ENCODE peak calls at places on chromosome 11, in four cellular contexts. B is left ventricle myocardium inferior; W is CD4-positive, alpha-beta T cell; T is HFF-Myc. Y is an unnamed sample.

GRCh38 chr11:67113231-67113721 is 5.8 kb upstream of the KDM2A start:
- DNase-seq in W (no peak), B (no peak), T (no peak), Y (peak; percentile 29)

GRCh38 chr11:111428113-111428876 is 49.2 kb upstream of the POU2AF1 start:
- DNase-seq in T (no peak), W (no peak), B (no peak), Y (no peak)

GRCh38 chr11:76325149-76325548 is 55.8 kb downstream of the THAP12 start:
- DNase-seq in B (no peak), T (no peak), W (no peak), Y (no peak)

GRCh38 chr11:111253630-111254029 is 8.1 kb downstream of the POU2AF2 start:
- DNase-seq in B (no peak), T (no peak), W (no peak), Y (no peak)

GRCh38 chr11:35622070-35622469 is 3.8 kb downstream of the FJX1 start:
- DNase-seq in W (no peak), B (no peak), T (no peak), Y (no peak)

GRCh38 chr11:2693271-2693833 is 6.4 kb downstream of the KCNQ1OT1 start:
- DNase-seq in B (no peak), W (no peak), T (no peak), Y (no peak)

GRCh38 chr11:58912124-58912523 is 27.2 kb upstream of the GLYATL1 start:
- DNase-seq in W (no peak), B (no peak), T (no peak), Y (no peak)

GRCh38 chr11:113351061-113351460 is 36.5 kb upstream of the ANKK1 start:
- DNase-seq in W (no peak), B (no peak), T (no peak), Y (no peak)

GRCh38 chr11:60970369-60970774 is 1.1 kb upstream of the CD6 start:
- DNase-seq in W (peak; percentile 72), B (peak; percentile 51), T (no peak), Y (peak; percentile 68)

GRCh38 chr11:88332851-88333250 is 4.7 kb downstream of the CTSC start:
- DNase-seq in W (no peak), B (no peak), T (no peak), Y (no peak)
- TF ChIP-seq CTCF in W (no peak), B (no peak), T (no peak), Y (no peak)

GRCh38 chr11:107683807-107684206 is 28.0 kb downstream of the SLN start:
- DNase-seq in T (no peak), B (no peak), W (no peak), Y (no peak)
- TF ChIP-seq CTCF in T (peak; percentile 58), B (no peak), W (peak; percentile 24), Y (no peak)

GRCh38 chr11:47551086-47551485 is 1.8 kb downstream of the CELF1 start:
- DNase-seq in B (no peak), W (no peak), T (no peak), Y (no peak)
- TF ChIP-seq CTCF in B (peak; percentile 35), W (peak; percentile 20), T (peak; percentile 49), Y (no peak)

DNA sequence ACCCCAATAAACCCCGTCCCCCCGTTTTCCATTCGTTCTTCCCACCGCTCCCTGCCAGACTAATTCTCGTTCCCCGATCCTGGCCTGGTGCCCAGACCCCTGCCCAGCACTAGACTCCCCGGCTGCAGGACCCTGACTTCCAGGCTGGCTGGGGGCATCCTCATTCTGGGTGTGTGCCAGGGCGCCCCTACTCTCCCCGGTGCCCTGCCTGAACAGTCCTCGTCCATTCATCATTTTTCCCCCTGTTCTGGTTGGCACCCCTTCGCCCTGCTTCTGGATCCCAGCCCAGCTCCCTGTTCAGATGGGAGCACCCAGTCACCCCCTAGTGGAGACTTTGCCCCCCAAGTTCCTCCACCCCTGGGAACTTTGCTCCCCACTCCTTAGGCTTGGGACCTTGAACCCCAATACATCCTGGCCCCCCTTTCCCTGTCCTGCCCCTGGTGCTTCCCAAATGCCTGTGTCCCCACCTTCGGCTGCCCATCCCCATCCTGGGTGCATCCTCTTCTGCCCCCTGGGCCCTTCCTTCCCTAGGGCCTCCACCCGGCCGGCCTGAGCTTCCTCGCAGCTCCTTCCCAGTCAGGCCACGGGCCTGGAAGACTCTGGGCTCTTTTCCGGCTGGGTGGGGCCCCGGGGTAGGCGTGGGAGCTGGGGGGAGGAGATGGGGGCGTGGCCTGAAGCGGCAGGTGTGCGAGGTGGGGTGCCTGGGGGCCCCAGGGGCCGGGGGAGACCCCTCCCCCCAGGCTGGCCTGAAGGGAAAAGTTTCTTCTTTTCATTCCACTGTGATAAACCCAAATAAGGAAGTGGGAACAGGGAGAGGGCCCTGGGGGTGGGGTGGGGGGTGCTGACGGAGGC is 882 bp downstream of the PLCB3 start:
- DNase-seq in T (no peak), B (peak; percentile 53), W (no peak), Y (no peak)
- TF ChIP-seq CTCF in T (peak; percentile 58), B (no peak), W (no peak), Y (no peak)

GRCh38 chr11:65742353-65742752 is 21.8 kb upstream of the RNASEH2C start:
- DNase-seq in B (no peak), T (no peak), W (no peak), Y (no peak)

GRCh38 chr11:65744699-65745042 is 24.1 kb upstream of the RNASEH2C start:
- DNase-seq in T (no peak), B (no peak), W (no peak), Y (no peak)

GRCh38 chr11:65741185-65741584 is 20.6 kb upstream of the RNASEH2C start:
- DNase-seq in W (no peak), T (no peak), B (no peak), Y (no peak)

GRCh38 chr11:65745049-65745448 is 24.5 kb upstream of the RNASEH2C start:
- DNase-seq in B (no peak), T (no peak), W (no peak), Y (no peak)

DNA sequence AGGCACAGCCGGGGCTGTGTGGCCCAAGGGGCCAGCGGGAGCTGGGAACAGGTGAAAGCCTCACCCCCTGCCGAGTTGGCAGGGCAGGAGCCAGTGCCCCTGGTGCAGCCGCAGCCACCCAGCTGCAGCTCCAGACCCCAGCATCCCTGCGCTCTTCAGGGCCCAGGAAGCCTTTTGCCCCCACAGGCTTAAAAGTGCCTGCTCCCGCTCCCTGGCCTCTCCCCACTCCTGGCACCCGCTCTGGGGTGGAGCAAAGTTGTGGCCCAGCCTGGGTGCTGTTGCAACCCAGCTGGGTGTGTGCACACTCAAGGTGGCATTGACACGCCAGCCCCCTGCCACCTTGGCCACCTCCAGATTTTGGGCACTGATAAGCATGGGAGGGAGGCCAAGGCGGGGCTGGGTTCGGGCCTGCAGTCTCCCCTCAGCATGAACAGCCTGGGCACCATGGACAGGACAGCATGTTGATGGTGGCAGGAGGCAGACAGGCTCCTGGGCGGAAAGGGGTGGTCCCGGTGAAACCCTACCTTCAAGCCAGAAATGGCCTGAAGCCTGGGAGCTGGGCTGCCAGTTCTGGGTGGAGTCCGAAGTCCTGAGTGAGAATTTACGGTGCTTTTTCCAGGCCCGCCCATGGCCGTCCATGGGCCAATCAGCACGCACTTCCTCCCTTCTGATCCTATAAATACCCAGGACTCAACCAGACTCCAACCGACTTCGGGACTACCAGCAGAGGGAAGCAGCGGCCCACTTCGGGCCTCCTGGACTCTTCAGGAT is 23.5 kb upstream of the RNASEH2C start:
- DNase-seq in T (no peak), W (no peak), B (no peak), Y (no peak)
- TF ChIP-seq CTCF in T (peak; percentile 44), W (no peak), B (peak; percentile 48), Y (no peak)